ENCODE peak calls at places on chromosome 19, in ten cellular contexts. T is MM.1S, P is GM23248, H is fibroblast of lung, R is OCI-LY7, N is SK-N-SH, E is neural progenitor cell, F is K562, U is endothelial cell of umbilical vein, J is HCT116. B is an unnamed sample.

GRCh38 chr19:30504272-30504671 is 132.1 kb downstream of the ZNF536 start:
- DNase-seq in H (no peak), E (no peak), F (no peak), N (no peak), J (no peak), P (no peak), T (no peak), U (no peak), R (no peak), B (no peak)

GRCh38 chr19:31126236-31126635 is 223.0 kb downstream of the TSHZ3 start:
- DNase-seq in F (no peak), T (no peak), U (no peak), E (no peak), P (peak; percentile 39), N (no peak), R (no peak), H (no peak), J (no peak), B (no peak)

GRCh38 chr19:49690656-49691242 is at the start of gene CPT1C:
- DNase-seq in N (peak; percentile 96), U (peak; percentile 83), R (no peak), H (peak; percentile 73), T (no peak), P (peak; percentile 91), E (peak; percentile 95), F (no peak), J (no peak), B (peak; percentile 90)

GRCh38 chr19:12664406-12665280 is 1.9 kb downstream of the MAN2B1 start:
- DNase-seq in J (no peak), F (peak; percentile 79), H (no peak), E (peak; percentile 77), U (no peak), T (no peak), R (peak; percentile 51), P (peak; percentile 26), N (peak; percentile 81), B (no peak)

GRCh38 chr19:5339470-5339949 is 1.1 kb downstream of the PTPRS start:
- DNase-seq in P (peak; percentile 11), J (no peak), F (peak; percentile 69), U (no peak), R (no peak), H (no peak), E (peak; percentile 42), T (no peak), N (peak; percentile 79), B (no peak)

GRCh38 chr19:33297401-33298145 is 4.8 kb downstream of the CEBPA start:
- DNase-seq in P (no peak), T (no peak), U (no peak), E (no peak), H (no peak), J (no peak), F (no peak), R (no peak), N (peak; percentile 21), B (no peak)

GRCh38 chr19:3073159-3073563 is 10.9 kb upstream of the TLE5 start:
- DNase-seq in U (peak; percentile 48), T (no peak), J (peak; percentile 81), H (peak; percentile 89), P (peak; percentile 60), F (peak; percentile 90), R (no peak), N (peak; percentile 75), E (no peak), B (no peak)

GRCh38 chr19:49863935-49864320 is 3.4 kb downstream of the PNKP start:
- DNase-seq in F (no peak), N (no peak), R (no peak), T (no peak), H (no peak), J (no peak), P (no peak), E (no peak), U (no peak), B (no peak)

GRCh38 chr19:40251244-40251643 is 24.8 kb upstream of the CCNP start:
- DNase-seq in H (no peak), U (no peak), T (no peak), N (no peak), R (no peak), F (no peak), J (no peak), P (no peak), E (no peak), B (no peak)

GRCh38 chr19:30083701-30084156 is 141.7 kb downstream of the URI1 start:
- DNase-seq in J (no peak), E (no peak), H (no peak), N (peak; percentile 62), U (no peak), R (no peak), F (no peak), P (no peak), T (no peak), B (no peak)

GRCh38 chr19:42114412-42114811 is 17.8 kb downstream of the POU2F2 start:
- DNase-seq in R (peak; percentile 96), E (no peak), H (no peak), J (no peak), P (no peak), U (no peak), F (no peak), N (no peak), T (peak; percentile 79), B (no peak)
- H3K4me1 ChIP-seq in R (peaks cover 98% of the 10 kb centered on the region), E (no peaks in the 10 kb centered on the region), H (peaks cover 32% of the 10 kb centered on the region), J (peaks cover 24% of the 10 kb centered on the region), P (peaks cover 45% of the 10 kb centered on the region), U (peaks cover 29% of the 10 kb centered on the region), F (no peaks in the 10 kb centered on the region), N (peaks cover 6% of the 10 kb centered on the region), T (peaks cover 19% of the 10 kb centered on the region), B (peaks cover 34% of the 10 kb centered on the region)

DNA sequence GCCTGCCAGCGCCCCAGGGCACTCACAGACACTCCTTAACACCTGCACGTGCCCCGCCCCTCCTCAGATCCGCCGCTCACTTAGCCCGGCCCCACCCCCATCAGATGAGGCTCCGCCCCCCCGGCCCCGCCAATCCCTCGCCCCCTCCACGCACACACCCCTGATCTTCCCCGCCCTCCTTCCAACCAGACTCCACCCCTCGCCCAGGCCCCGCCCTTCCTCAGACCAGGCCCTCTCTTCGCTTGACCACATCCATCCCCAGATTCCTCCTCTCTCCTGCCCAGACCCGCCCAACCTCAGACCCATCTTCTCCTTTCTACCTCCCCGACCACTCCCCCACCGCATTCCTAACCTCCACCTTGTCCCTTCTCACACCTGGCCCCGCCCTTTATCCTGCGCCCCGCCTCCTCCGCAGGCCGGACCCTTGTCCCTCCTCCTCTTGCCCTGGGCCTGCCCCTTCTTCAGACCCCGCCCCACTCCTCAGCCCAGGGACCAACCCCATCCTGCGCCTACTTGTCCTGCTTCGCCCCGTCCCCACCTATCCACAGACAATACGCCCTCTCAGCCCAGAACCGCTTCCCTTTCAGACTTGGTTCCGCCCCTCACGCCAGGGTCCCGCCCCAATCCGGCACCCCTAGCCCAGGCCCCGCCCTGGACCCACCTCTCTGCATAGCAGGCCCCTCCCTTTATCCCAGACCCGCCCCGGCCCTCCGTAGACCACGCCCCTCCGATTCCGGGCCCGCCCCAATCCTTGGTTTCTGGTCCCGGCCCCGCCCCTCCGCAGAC is 452 bp upstream of the KLHL26 start:
- DNase-seq in P (peak; percentile 95), T (peak; percentile 92), R (peak; percentile 95), E (peak; percentile 98), U (peak; percentile 96), N (peak; percentile 99), H (peak; percentile 94), F (peak; percentile 99), J (peak; percentile 87), B (peak; percentile 94)
- H2AFZ ChIP-seq in P (peak overlapping the region; percentile 84), T (peak overlapping the region; percentile 95), R (peak overlapping the region; percentile 62), E (peak overlapping the region; percentile 88), U (peak overlapping the region; percentile 83), N (peak overlapping the region; percentile 87), H (peak overlapping the region; percentile 89), F (peak overlapping the region; percentile 98), J (peak overlapping the region; percentile 80), B (peak overlapping the region; percentile 81)

GRCh38 chr19:35004517-35005255 is 4.6 kb downstream of the GRAMD1A start:
- DNase-seq in P (no peak), N (no peak), H (no peak), U (no peak), R (no peak), F (no peak), J (no peak), T (no peak), E (no peak), B (no peak)
- H4K20me1 ChIP-seq in P (no peaks in the 10 kb centered on the region), N (peaks cover 51% of the 10 kb centered on the region), H (no peaks in the 10 kb centered on the region), U (no peaks in the 10 kb centered on the region), R (peaks cover 10% of the 10 kb centered on the region), F (peaks cover 6% of the 10 kb centered on the region), J (no peaks in the 10 kb centered on the region), T (no peaks in the 10 kb centered on the region), E (peaks cover 73% of the 10 kb centered on the region), B (peaks cover 8% of the 10 kb centered on the region)

GRCh38 chr19:18682807-18683108 is 722 bp upstream of the CRTC1 start:
- DNase-seq in R (no peak), P (no peak), J (no peak), U (no peak), E (no peak), F (no peak), T (no peak), N (no peak), H (no peak), B (no peak)
- H3K4me1 ChIP-seq in R (peaks cover 23% of the 10 kb centered on the region), P (peaks cover 15% of the 10 kb centered on the region), J (peaks cover 19% of the 10 kb centered on the region), U (peaks cover 16% of the 10 kb centered on the region), E (peaks cover 13% of the 10 kb centered on the region), F (peaks cover 12% of the 10 kb centered on the region), T (peaks cover 13% of the 10 kb centered on the region), N (peaks cover 17% of the 10 kb centered on the region), H (peaks cover 13% of the 10 kb centered on the region), B (peaks cover 26% of the 10 kb centered on the region)

GRCh38 chr19:51772977-51773376 is 12.0 kb downstream of the FPR2 start:
- DNase-seq in T (no peak), J (no peak), R (no peak), P (no peak), H (no peak), U (no peak), E (no peak), N (no peak), F (no peak), B (no peak)

GRCh38 chr19:51779703-51780102 is 15.3 kb upstream of the FPR3 start:
- DNase-seq in E (no peak), U (no peak), F (no peak), P (no peak), H (no peak), J (no peak), N (no peak), R (no peak), T (no peak), B (no peak)

GRCh38 chr19:51783373-51783772 is 11.6 kb upstream of the FPR3 start:
- DNase-seq in P (peak; percentile 46), E (no peak), R (peak; percentile 62), T (no peak), F (no peak), H (no peak), J (peak; percentile 26), N (no peak), U (no peak), B (peak; percentile 72)

DNA sequence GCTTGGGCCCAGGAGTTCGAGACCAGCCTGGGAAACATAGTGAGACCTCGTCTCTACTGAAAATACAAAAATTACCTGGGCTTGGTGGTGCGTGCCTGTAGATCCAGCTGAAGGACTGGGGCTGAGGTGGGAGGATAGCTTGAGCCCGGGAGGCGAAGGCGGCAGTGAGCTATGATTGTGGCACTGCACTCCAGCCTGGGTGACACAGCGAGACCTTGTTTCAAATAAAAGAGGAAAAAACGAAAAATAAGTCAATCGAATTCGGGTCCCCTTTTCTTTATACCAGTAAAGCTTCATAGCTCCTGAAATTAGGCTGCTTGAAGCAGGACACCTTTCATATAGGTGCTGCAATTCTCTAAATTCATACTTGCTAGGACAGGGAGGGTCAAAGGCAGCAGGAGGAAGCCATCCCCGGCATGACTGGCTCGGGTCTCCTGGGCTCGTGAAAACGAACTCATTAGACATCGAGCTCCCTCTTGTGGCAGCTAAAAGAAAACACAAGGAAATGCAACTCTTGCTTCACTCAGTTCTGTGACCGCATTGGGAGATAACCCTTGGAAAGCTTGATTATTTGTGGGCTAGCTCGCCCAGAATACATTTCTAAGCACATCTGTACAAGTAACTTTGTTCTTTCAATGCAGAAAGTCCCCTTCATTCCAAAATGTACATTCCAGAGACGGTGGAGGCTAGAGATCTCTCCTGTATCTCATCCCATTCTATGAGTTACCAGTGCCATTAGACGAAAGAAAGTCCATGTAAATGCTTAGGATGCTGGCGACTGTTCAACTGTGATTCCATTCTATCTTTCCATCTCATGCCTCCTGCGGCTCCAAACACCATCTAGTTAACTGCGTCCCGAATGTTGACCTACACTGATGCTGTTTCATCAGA is 16.8 kb downstream of the FPR2 start:
- DNase-seq in E (peak; percentile 85), J (peak; percentile 83), H (peak; percentile 90), F (peak; percentile 71), T (peak; percentile 46), P (peak; percentile 85), U (peak; percentile 52), N (peak; percentile 66), R (peak; percentile 81), B (peak; percentile 87)
- H2AFZ ChIP-seq in E (peak overlapping the region; percentile 19), J (peak overlapping the region; percentile 88), H (peak overlapping the region; percentile 58), F (peak overlapping the region; percentile 93), T (no peak overlapping the region), P (peak overlapping the region; percentile 71), U (peak overlapping the region; percentile 44), N (peak overlapping the region; percentile 57), R (peak overlapping the region; percentile 43), B (peak overlapping the region; percentile 67)

B was measured in PC-3.